ENCODE peak calls at places on chromosomes 5 and 9, in nine cellular contexts. U is stimulated activated CD8-positive, alpha-beta memory T cell treated with anti-CD3 and anti-CD28 coated beads, Interleukin-15, amount 100 ng/mL, for 48 hours; R is RWPE1; L is fibroblast of the conjunctiva; Y is kidney; M is SK-N-SH; C is D341Med; K is uterus; O is C1 segment of cervical spinal cord. T is an unnamed sample.

GRCh38 chr5:132425009-132425937 is 55.8 kb downstream of the SLC22A5 start:
- DNase-seq in U (peak), R (peak), L (no peak), Y (no peak), M (no peak), C (no peak), K (no peak), O (no peak), T (no peak)

GRCh38 chr9:133008406-133008805 is 22.4 kb upstream of the GTF3C5 start:
- DNase-seq in U (no peak), R (no peak), L (no peak), Y (peak), M (no peak), C (no peak), K (no peak), O (no peak), T (no peak)

GRCh38 chr5:33978307-33978706 is 6.2 kb downstream of the SLC45A2 start:
- DNase-seq in U (no peak), R (no peak), L (no peak), Y (no peak), M (no peak), C (no peak), K (no peak), O (no peak), T (no peak)

GRCh38 chr9:8188720-8189407 is 389.3 kb upstream of the DMAC1 start:
- DNase-seq in U (peak), R (no peak), L (no peak), Y (no peak), M (peak), C (no peak), K (no peak), O (no peak), T (no peak)

GRCh38 chr9:118931941-118932340 is 437.3 kb downstream of the BRINP1 start:
- DNase-seq in U (no peak), R (no peak), L (no peak), Y (no peak), M (no peak), C (no peak), K (no peak), O (no peak), T (no peak)

GRCh38 chr9:38359689-38360385 is 32.7 kb upstream of the ALDH1B1 start:
- DNase-seq in U (no peak), R (no peak), L (no peak), Y (no peak), M (no peak), C (no peak), K (no peak), O (no peak), T (no peak)

GRCh38 chr9:113950195-113951031 is 74.3 kb downstream of the ZNF618 start:
- DNase-seq in U (no peak), R (no peak), L (no peak), Y (no peak), M (no peak), C (no peak), K (no peak), O (no peak), T (no peak)

GRCh38 chr9:21555911-21556310 is 73.8 kb upstream of the IFNE start:
- DNase-seq in U (no peak), R (no peak), L (no peak), Y (no peak), M (no peak), C (no peak), K (no peak), O (no peak), T (no peak)

GRCh38 chr5:102511666-102512065 is 12.9 kb upstream of the SLCO6A1 start:
- DNase-seq in U (no peak), R (no peak), L (no peak), Y (no peak), M (no peak), C (no peak), K (no peak), O (no peak), T (no peak)

GRCh38 chr5:171646338-171647042 is 139.1 kb upstream of the SMIM23 start:
- DNase-seq in U (no peak), R (no peak), L (no peak), Y (no peak), M (no peak), C (no peak), K (no peak), O (no peak), T (no peak)